ENCODE peak calls at places on chromosome 7, in five cellular contexts. D, V, N, J and C are unnamed samples.

GRCh38 chr7:81638216-81638615 is 131.6 kb downstream of the HGF start:
- DNase-seq in D (no peak), V (no peak), N (no peak), J (no peak), C (no peak)

GRCh38 chr7:126790763-126791162 is 462.0 kb downstream of the GRM8 start:
- DNase-seq in D (no peak), V (no peak), N (no peak), J (no peak), C (no peak)

GRCh38 chr7:151347200-151347599 is 5.6 kb downstream of the NUB1 start:
- DNase-seq in D (no peak), V (no peak), N (no peak), J (peak), C (no peak)

GRCh38 chr7:140390466-140391190 is 7.7 kb downstream of the SLC37A3 start:
- DNase-seq in D (no peak), V (no peak), N (no peak), J (no peak), C (peak)

GRCh38 chr7:93231264-93231663 is 902 bp upstream of the VPS50 start:
- DNase-seq in D (no peak), V (no peak), N (no peak), J (no peak), C (no peak)

GRCh38 chr7:80294321-80294720 is 159.7 kb downstream of the GNAI1 start:
- DNase-seq in D (no peak), V (no peak), N (no peak), J (no peak), C (no peak)

GRCh38 chr7:137036768-137037167 is 168.3 kb downstream of the CHRM2 start:
- DNase-seq in D (no peak), V (no peak), N (no peak), J (no peak), C (no peak)

GRCh38 chr7:151068069-151068773 is 8.8 kb downstream of the SLC4A2 start:
- DNase-seq in D (no peak), V (no peak), N (no peak), J (no peak), C (no peak)

GRCh38 chr7:136957391-136957790 is 88.9 kb downstream of the CHRM2 start:
- DNase-seq in D (no peak), V (no peak), N (no peak), J (no peak), C (no peak)

GRCh38 chr7:139745330-139746143 is 32.3 kb downstream of the HIPK2 start:
- DNase-seq in D (no peak), V (no peak), N (no peak), J (no peak), C (no peak)

GRCh38 chr7:36475371-36475770 is 85.7 kb downstream of the ANLN start:
- DNase-seq in D (no peak), V (no peak), N (no peak), J (no peak), C (peak)

GRCh38 chr7:7720750-7721621 is 2.6 kb upstream of the RPA3 start:
- DNase-seq in D (no peak), V (no peak), N (no peak), J (no peak), C (no peak)

GRCh38 chr7:116093516-116094301 is 63.1 kb upstream of the TFEC start:
- DNase-seq in D (no peak), V (no peak), N (no peak), J (no peak), C (no peak)

GRCh38 chr7:119664601-119665000 is 608.4 kb upstream of the KCND2 start:
- DNase-seq in D (no peak), V (no peak), N (no peak), J (no peak), C (no peak)

GRCh38 chr7:22728416-22729029 is 1.5 kb downstream of the IL6 start:
- DNase-seq in D (no peak), V (no peak), N (peak), J (no peak), C (no peak)

GRCh38 chr7:2237109-2237602 is 4.4 kb upstream of the MAD1L1 start:
- DNase-seq in D (no peak), V (no peak), N (no peak), J (no peak), C (no peak)

GRCh38 chr7:126228356-126229061 is 1024.2 kb downstream of the GRM8 start:
- DNase-seq in D (peak), V (no peak), N (no peak), J (no peak), C (no peak)

GRCh38 chr7:91233201-91233600 is 31.0 kb upstream of the FZD1 start:
- DNase-seq in D (no peak), V (no peak), N (no peak), J (no peak), C (no peak)

GRCh38 chr7:21547511-21547910 is 4.7 kb downstream of the DNAH11 start:
- DNase-seq in D (no peak), V (no peak), N (no peak), J (no peak), C (no peak)

GRCh38 chr7:140059288-140060242 is 3.2 kb downstream of the PARP12 start:
- DNase-seq in D (no peak), V (no peak), N (peak), J (no peak), C (no peak)

GRCh38 chr7:36203081-36203775 is 50.2 kb downstream of the EEPD1 start:
- DNase-seq in D (peak), V (no peak), N (no peak), J (no peak), C (no peak)

GRCh38 chr7:2002561-2003450 is 229.9 kb downstream of the MAD1L1 start:
- DNase-seq in D (no peak), V (no peak), N (no peak), J (no peak), C (no peak)

GRCh38 chr7:68152205-68152604 is 1155.6 kb downstream of the TYW1 start:
- DNase-seq in D (no peak), V (no peak), N (no peak), J (no peak), C (no peak)

GRCh38 chr7:116265881-116266280 is 55.5 kb downstream of the TES start:
- DNase-seq in D (no peak), V (no peak), N (no peak), J (no peak), C (no peak)

GRCh38 chr7:14876194-14876593 is 26.4 kb downstream of the DGKB start:
- DNase-seq in D (no peak), V (no peak), N (no peak), J (no peak), C (no peak)

GRCh38 chr7:99331002-99331401 is 5.3 kb downstream of the ARPC1A start:
- DNase-seq in D (no peak), V (no peak), N (peak), J (no peak), C (no peak)

GRCh38 chr7:29807179-29807841 is 1.0 kb downstream of the WIPF3 start:
- DNase-seq in D (peak), V (no peak), N (peak), J (peak), C (no peak)

GRCh38 chr7:36474283-36475010 is 84.8 kb downstream of the ANLN start:
- DNase-seq in D (no peak), V (no peak), N (no peak), J (no peak), C (peak)

GRCh38 chr7:98266840-98267239 is 14.6 kb upstream of the BRI3 start:
- DNase-seq in D (no peak), V (no peak), N (peak), J (no peak), C (no peak)

GRCh38 chr7:132739271-132739955 is 163.1 kb upstream of the PLXNA4 start:
- DNase-seq in D (no peak), V (no peak), N (no peak), J (no peak), C (no peak)

GRCh38 chr7:148711191-148712102 is 12.7 kb downstream of the CUL1 start:
- DNase-seq in D (no peak), V (no peak), N (no peak), J (no peak), C (no peak)

GRCh38 chr7:39321909-39322498 is 244.2 kb upstream of the YAE1 start:
- DNase-seq in D (no peak), V (no peak), N (no peak), J (no peak), C (no peak)

GRCh38 chr7:152709307-152710133 is 33.6 kb upstream of the XRCC2 start:
- DNase-seq in D (peak), V (no peak), N (no peak), J (no peak), C (no peak)

GRCh38 chr7:50610521-50611277 is 45.5 kb upstream of the DDC start:
- DNase-seq in D (no peak), V (peak), N (peak), J (no peak), C (peak)

GRCh38 chr7:40072268-40072667 is 62.2 kb downstream of the MPLKIP start:
- DNase-seq in D (no peak), V (no peak), N (no peak), J (no peak), C (no peak)

GRCh38 chr7:2016021-2016631 is 216.6 kb downstream of the MAD1L1 start:
- DNase-seq in D (no peak), V (no peak), N (no peak), J (no peak), C (no peak)

GRCh38 chr7:106116162-106116704 is 4.1 kb upstream of the SYPL1 start:
- DNase-seq in D (no peak), V (no peak), N (no peak), J (no peak), C (no peak)
- H3K4me3 ChIP-seq in D (no peak), V (no peak), N (no peak), J (no peak), C (no peak)

GRCh38 chr7:55533729-55534080 is 38.6 kb downstream of the VOPP1 start:
- DNase-seq in D (no peak), V (no peak), N (no peak), J (no peak), C (no peak)

GRCh38 chr7:55534916-55535636 is 37.2 kb downstream of the VOPP1 start:
- DNase-seq in D (no peak), V (no peak), N (no peak), J (no peak), C (no peak)

GRCh38 chr7:55532150-55532917 is 40.0 kb downstream of the VOPP1 start:
- DNase-seq in D (no peak), V (no peak), N (no peak), J (no peak), C (no peak)

GRCh38 chr7:55534262-55534915 is 37.9 kb downstream of the VOPP1 start:
- DNase-seq in D (no peak), V (peak), N (no peak), J (no peak), C (peak)

DNA sequence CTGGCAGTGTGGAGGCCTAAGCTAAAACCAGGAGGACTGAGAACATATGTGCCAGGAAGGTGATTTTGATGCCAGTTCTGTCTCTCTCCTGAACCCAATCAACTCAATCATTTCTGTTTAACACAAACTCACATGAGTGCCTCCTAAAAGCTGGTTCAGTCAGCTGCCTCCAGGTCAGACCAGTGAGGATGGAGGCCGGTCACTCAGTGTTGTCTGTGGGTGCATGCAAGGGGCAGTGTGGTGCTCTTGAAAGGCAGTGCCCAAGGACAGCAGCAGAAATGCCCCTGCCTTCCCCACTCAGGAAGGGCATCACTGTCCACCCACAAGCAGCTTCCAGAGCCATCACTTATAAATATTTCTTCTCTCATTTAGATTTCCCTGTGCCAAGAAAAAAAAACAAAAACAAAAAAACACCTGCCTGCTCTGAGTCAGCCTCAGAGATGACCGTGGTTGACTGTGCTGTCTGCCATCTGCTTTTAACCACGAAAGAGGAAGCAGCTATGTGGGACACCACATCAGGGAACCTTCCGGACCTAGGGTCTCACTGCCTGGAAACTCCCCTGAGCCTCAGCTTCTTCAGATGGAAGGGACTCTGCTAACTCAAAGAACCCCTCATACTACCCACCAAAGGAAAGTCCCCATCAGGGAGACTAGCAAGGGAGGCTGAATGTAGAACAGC is 39.1 kb downstream of the VOPP1 start:
- DNase-seq in D (no peak), V (peak), N (peak), J (no peak), C (peak)
- H3K4me3 ChIP-seq in D (no peak), V (peak), N (no peak), J (no peak), C (no peak)

DNA sequence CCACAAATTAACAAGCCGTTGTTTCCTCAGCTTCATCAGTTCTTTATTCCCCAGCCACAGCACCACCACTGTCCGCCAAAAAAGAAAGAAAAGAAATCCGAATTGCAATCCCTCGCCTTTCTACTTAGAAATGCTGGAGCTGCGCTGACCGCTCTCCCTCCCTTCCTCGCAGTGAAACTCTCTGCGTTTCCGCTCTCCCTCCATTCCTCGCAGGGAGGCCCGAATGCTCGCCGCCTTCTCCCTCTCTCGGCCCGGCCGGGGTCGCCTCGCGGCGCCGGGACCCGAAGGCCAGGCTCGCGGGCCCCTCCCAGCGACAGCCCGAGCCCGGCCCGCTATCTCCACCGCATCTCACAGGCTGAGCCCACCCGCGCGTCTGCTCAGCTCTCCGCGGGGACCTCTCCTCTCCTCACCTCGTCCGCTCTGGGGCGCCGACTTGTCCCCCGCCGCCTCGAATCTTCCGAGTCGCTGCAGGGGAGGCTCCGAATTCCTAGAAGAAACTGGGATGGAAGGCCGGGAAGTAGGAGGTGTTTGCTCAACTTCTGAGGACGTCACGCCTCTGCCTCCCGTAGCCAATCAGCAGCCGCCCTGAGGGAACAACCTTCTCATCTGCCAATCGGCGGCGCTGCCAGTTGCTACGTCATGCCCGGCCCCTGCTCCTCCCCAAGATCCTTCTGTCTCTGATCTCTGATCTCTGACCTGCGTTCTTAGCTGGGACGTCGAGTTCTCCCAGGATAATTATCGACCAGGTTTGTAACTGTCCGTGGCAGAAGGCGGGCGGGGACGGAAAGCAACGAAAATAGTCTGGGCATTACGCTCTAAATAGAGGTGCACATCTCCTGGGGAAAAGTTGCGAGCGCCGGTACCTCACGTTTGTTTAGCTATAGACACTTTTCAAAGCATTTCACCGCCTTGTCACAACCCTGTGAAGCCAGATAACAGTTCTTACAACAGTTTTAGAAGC is at the start of gene AASS:
- DNase-seq in D (peak), V (peak), N (peak), J (peak), C (peak)
- H3K4me3 ChIP-seq in D (peak), V (peak), N (peak), J (peak), C (peak)

GRCh38 chr7:5695037-5695708 is 86.3 kb downstream of the RNF216 start:
- DNase-seq in D (no peak), V (peak), N (peak), J (no peak), C (peak)

GRCh38 chr7:5692845-5693278 is 88.6 kb downstream of the RNF216 start:
- DNase-seq in D (no peak), V (no peak), N (no peak), J (no peak), C (no peak)

GRCh38 chr7:5694221-5694754 is 87.2 kb downstream of the RNF216 start:
- DNase-seq in D (no peak), V (no peak), N (no peak), J (no peak), C (no peak)

GRCh38 chr7:5692112-5692844 is 89.2 kb downstream of the RNF216 start:
- DNase-seq in D (no peak), V (no peak), N (no peak), J (peak), C (no peak)

GRCh38 chr7:5693529-5693928 is 87.9 kb downstream of the RNF216 start:
- DNase-seq in D (no peak), V (no peak), N (no peak), J (no peak), C (no peak)
- H3K4me3 ChIP-seq in D (no peak), V (peak), N (no peak), J (peak), C (no peak)

GRCh38 chr7:73423519-73424485 is 9.8 kb upstream of the FZD9 start:
- DNase-seq in D (peak), V (no peak), N (no peak), J (no peak), C (no peak)
- H3K4me3 ChIP-seq in D (peak), V (no peak), N (no peak), J (peak), C (no peak)

DNA sequence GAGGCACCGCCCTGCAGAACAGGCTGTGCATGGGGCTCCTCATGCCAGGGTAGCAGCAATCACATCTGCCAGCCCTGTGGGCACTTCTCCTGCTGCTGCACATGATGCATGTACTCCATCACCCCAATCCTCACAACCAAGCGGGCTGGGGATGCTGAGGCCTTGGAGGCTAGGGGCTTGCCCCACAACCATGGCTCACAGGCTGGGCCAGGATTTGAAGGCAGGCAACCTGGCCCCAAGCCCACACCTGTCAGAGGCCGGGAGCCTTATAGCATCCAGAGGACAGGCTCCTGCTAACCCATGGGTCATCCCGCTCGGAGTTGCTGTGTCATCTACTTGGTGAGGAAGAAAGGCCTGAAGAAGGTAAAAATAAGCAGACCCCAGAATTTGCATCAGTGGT is 2.2 kb downstream of the POLM start:
- DNase-seq in D (no peak), V (no peak), N (no peak), J (no peak), C (no peak)
- H3K4me3 ChIP-seq in D (no peak), V (no peak), N (no peak), J (no peak), C (peak)

DNA sequence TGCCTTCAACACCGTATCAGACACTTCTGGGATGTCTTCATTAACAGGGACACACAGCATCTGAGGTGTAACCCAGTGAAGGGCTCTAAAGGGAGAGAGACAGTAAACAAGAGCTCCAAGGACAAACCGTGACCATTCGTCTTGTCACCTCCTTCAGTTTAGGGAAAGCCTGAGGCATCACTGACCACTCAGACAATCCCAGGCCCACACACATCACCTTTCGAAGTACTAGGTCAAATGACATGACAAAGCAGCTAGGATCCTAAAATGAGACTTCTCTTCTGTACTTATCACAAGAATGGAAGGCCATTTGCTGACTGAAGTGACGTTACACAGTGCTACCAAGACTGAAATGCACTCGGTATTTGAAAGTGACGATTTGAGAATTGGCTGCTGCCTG is 200.7 kb upstream of the KCTD7 start:
- DNase-seq in D (no peak), V (no peak), N (no peak), J (no peak), C (no peak)
- H3K4me3 ChIP-seq in D (no peak), V (no peak), N (no peak), J (no peak), C (no peak)